ENCODE peak calls at places on chromosomes 7 and 10, in six cellular contexts. Z is GM23248, P is GDM1, G is left cardiac atrium, R is nucleus accumbens, K is T-helper 1 cell. V is an unnamed sample.

GRCh38 chr10:123607386-123607785 is 58.8 kb upstream of the GPR26 start:
- DNase-seq in K (no peak), R (no peak), P (no peak), Z (no peak), G (no peak), V (no peak)

GRCh38 chr7:38232475-38233366 is 40.7 kb downstream of the TARP start:
- DNase-seq in R (no peak), G (no peak), Z (no peak), K (peak), P (peak), V (no peak)

GRCh38 chr7:146655928-146656797 is 539.6 kb downstream of the CNTNAP2 start:
- DNase-seq in Z (no peak), G (no peak), K (no peak), R (no peak), P (peak), V (peak)

GRCh38 chr10:76036410-76036940 is 605.1 kb downstream of the LRMDA start:
- DNase-seq in K (peak), P (peak), Z (peak), G (peak), R (peak), V (no peak)

GRCh38 chr7:33719059-33719581 is 186.2 kb upstream of the BMPER start:
- DNase-seq in P (no peak), G (peak), K (no peak), R (no peak), Z (peak), V (no peak)

GRCh38 chr7:140176811-140177702 is at the start of gene KDM7A:
- DNase-seq in G (peak), K (peak), R (peak), Z (peak), P (peak), V (peak)

GRCh38 chr10:106728232-106728631 is 436.3 kb downstream of the SORCS1 start:
- DNase-seq in P (no peak), R (no peak), G (no peak), Z (no peak), K (no peak), V (no peak)

GRCh38 chr7:130367088-130367755 is 13.1 kb upstream of the CPA1 start:
- DNase-seq in K (peak), G (no peak), P (no peak), Z (no peak), R (no peak), V (no peak)

GRCh38 chr10:60130130-60130579 is 223.8 kb upstream of the CCDC6 start:
- DNase-seq in G (no peak), R (no peak), Z (no peak), P (no peak), K (no peak), V (no peak)

GRCh38 chr7:99576251-99576650 is 17.8 kb downstream of the ZNF655 start:
- DNase-seq in P (no peak), R (no peak), Z (no peak), G (no peak), K (no peak), V (no peak)

GRCh38 chr7:114423218-114423496 is 8.5 kb downstream of the FOXP2 start:
- DNase-seq in K (no peak), Z (no peak), R (no peak), G (no peak), P (no peak), V (no peak)

GRCh38 chr7:130998993-130999602 is 265.1 kb upstream of the KLF14 start:
- DNase-seq in K (no peak), G (no peak), P (no peak), R (no peak), Z (no peak), V (no peak)

GRCh38 chr10:15341502-15342128 is 29.5 kb downstream of the FAM171A1 start:
- DNase-seq in P (no peak), R (no peak), G (no peak), K (no peak), Z (no peak), V (no peak)

GRCh38 chr10:114286971-114287370 is 47.9 kb downstream of the VWA2 start:
- DNase-seq in R (no peak), P (no peak), K (no peak), G (no peak), Z (no peak), V (no peak)

GRCh38 chr7:1874522-1875389 is 204.7 kb downstream of the ELFN1 start:
- DNase-seq in Z (no peak), K (no peak), R (no peak), P (no peak), G (no peak), V (peak)

GRCh38 chr10:76091821-76092394 is 660.5 kb downstream of the LRMDA start:
- DNase-seq in R (no peak), Z (no peak), K (no peak), G (no peak), P (no peak), V (no peak)

GRCh38 chr10:57579926-57580325 is 687.8 kb downstream of the IPMK start:
- DNase-seq in R (no peak), P (no peak), K (no peak), Z (peak), G (no peak), V (peak)

GRCh38 chr7:55517191-55517633 is 55.1 kb downstream of the VOPP1 start:
- DNase-seq in K (no peak), G (no peak), Z (no peak), R (no peak), P (no peak), V (no peak)

GRCh38 chr7:94655562-94655883 is 410 bp downstream of the SGCE start:
- DNase-seq in Z (no peak), R (no peak), P (no peak), K (no peak), G (peak), V (no peak)

GRCh38 chr10:49393757-49394156 is 2.1 kb downstream of the DRGX start:
- DNase-seq in Z (no peak), P (no peak), K (no peak), G (no peak), R (no peak), V (no peak)

GRCh38 chr7:129550673-129551360 is 48.5 kb downstream of the SMKR1 start:
- DNase-seq in G (no peak), R (no peak), P (no peak), Z (peak), K (no peak), V (no peak)

GRCh38 chr7:80047856-80048459 is 86.7 kb upstream of the GNAI1 start:
- DNase-seq in Z (peak), K (no peak), P (no peak), R (no peak), G (no peak), V (no peak)

V was measured in COR-L47.